ENCODE peak calls at places on chromosome 22, in eight cellular contexts. H is A549, C is upper lobe of right lung, B is transverse colon, T is HepG2, S is Calu3, Z is DND-41, E is stomach. W is an unnamed sample.

GRCh38 chr22:48517039-48518030 is 1310.3 kb downstream of the BRD1 start:
- DNase-seq in H (peak), C (no peak), B (no peak), T (peak), S (no peak), Z (no peak), E (no peak), W (no peak)

GRCh38 chr22:48315415-48316244 is 1512.0 kb downstream of the BRD1 start:
- DNase-seq in H (no peak), C (peak), B (no peak), T (no peak), S (no peak), Z (no peak), E (peak), W (no peak)

GRCh38 chr22:38205261-38206128 is 3.7 kb downstream of the MAFF start:
- DNase-seq in H (no peak), C (no peak), B (peak), T (no peak), S (no peak), Z (no peak), E (no peak), W (no peak)

GRCh38 chr22:23529166-23530103 is 50.7 kb downstream of the IGLL1 start:
- DNase-seq in H (no peak), C (peak), B (no peak), T (no peak), S (no peak), Z (no peak), E (no peak), W (no peak)

GRCh38 chr22:34931026-34931425 is 134.9 kb upstream of the ISX start:
- DNase-seq in H (no peak), C (no peak), B (no peak), T (no peak), S (no peak), Z (no peak), E (no peak), W (no peak)

GRCh38 chr22:35399114-35399677 is 744 bp upstream of the MCM5 start:
- DNase-seq in H (no peak), C (no peak), B (no peak), T (no peak), S (peak), Z (peak), E (no peak), W (no peak)

GRCh38 chr22:26245001-26245400 is 75.7 kb downstream of the SEZ6L start:
- DNase-seq in H (no peak), C (no peak), B (no peak), T (no peak), S (no peak), Z (no peak), E (no peak), W (no peak)

GRCh38 chr22:26406118-26406517 is 22.9 kb upstream of the ASPHD2 start:
- DNase-seq in H (peak), C (no peak), B (no peak), T (no peak), S (no peak), Z (no peak), E (no peak), W (no peak)

GRCh38 chr22:47162865-47163264 is 400.4 kb downstream of the TBC1D22A start:
- DNase-seq in H (no peak), C (peak), B (peak), T (no peak), S (no peak), Z (no peak), E (no peak), W (no peak)

GRCh38 chr22:47202819-47203553 is 440.5 kb downstream of the TBC1D22A start:
- DNase-seq in H (no peak), C (no peak), B (no peak), T (no peak), S (no peak), Z (no peak), E (no peak), W (no peak)

GRCh38 chr22:48256041-48256739 is 1493.7 kb downstream of the TBC1D22A start:
- DNase-seq in H (no peak), C (no peak), B (no peak), T (no peak), S (no peak), Z (no peak), E (no peak), W (no peak)

GRCh38 chr22:23824476-23825245 is 14.1 kb downstream of the DERL3 start:
- DNase-seq in H (no peak), C (no peak), B (no peak), T (no peak), S (no peak), Z (no peak), E (no peak), W (no peak)

DNA sequence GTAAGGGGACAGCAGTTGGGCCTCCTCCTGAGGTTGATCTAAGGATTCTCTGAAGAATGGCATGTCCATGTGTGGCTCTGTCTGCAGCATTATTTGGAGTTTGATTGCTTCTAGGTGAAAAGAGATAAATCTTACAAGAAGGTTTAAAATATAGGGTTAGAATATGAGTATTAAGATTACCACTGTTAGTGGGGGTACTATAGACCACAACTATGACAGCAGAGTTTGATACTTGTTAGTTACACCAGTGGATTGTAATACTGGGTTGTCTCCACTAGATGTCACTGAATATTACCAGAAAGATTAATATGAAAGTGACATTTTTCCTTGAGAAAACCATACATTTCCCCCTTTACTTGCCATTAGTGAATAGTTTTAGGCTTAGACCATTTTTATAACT is 47.9 kb downstream of the ZNF280B start:
- DNase-seq in H (peak), C (no peak), B (no peak), T (peak), S (no peak), Z (no peak), E (no peak), W (no peak)
- TF ChIP-seq CTCF in H (peak), C (peak), B (peak), T (peak), S (no peak), Z (peak), E (no peak), W (peak)

DNA sequence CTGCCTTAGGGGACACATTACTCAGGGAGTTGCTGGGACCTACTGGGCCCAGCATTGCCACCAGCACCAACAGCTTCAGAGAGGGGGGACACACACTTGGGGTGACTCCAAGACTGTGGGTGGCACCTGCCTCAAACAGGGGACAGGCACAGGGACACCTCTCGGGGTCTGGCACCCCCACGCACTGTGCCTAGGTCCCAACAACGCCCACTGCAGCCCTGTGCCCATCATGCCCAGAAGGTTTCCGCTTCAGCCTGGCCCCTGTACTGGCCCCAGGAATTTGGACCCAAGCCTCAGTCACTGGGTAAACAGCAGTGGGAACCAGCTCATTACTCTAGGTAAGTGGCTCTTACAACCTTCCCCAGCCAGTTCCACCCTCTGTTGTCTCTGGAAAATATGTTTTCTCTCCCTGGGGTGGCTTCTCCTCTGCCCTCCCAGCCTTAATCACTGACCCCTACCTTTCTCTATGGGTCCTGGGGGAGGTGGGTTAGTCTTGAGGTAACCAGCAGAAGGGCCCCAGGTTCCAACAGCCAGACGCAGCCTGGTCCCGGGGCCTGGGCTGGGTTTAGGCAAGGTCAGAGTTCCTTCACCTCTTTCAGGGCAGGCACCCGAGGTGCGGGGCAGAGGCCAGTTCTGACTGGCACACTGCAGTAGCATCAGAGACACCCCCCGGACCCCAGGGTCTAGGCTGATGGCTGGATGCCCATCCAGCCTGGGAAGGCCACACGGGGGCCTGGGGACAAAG is 123.6 kb downstream of the MED15 start:
- DNase-seq in H (no peak), C (no peak), B (no peak), T (peak), S (no peak), Z (no peak), E (no peak), W (no peak)
- TF ChIP-seq CTCF in H (no peak), C (no peak), B (no peak), T (no peak), S (no peak), Z (no peak), E (no peak), W (no peak)

GRCh38 chr22:30754971-30755759 is 60.5 kb downstream of the OSBP2 start:
- DNase-seq in H (peak), C (no peak), B (peak), T (peak), S (peak), Z (peak), E (peak), W (peak)
- TF ChIP-seq CTCF in H (peak), C (peak), B (peak), T (peak), S (peak), Z (peak), E (no peak), W (peak)

DNA sequence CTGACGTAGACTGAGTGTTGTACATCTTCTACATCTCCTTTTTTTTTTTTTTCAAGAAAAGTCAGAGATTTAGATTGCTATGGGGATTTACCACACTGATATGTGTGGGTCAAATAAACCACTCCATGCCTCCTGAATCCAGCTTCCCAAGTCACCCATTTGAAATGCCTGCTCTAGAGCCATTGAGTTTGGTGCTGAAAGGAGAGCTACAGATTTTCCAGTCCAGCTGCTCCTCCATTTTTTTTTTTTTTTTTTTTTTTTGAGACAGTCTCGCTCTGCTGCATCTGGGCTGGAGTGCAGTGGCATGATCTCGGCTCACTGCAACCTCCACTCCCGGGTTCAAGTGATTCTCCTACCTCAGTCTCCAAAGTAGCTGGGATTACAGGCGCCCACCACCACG is 115.2 kb upstream of the TIMP3 start:
- DNase-seq in H (no peak), C (no peak), B (no peak), T (no peak), S (no peak), Z (no peak), E (no peak), W (no peak)
- TF ChIP-seq CTCF in H (no peak), C (no peak), B (no peak), T (no peak), S (no peak), Z (no peak), E (no peak), W (no peak)

DNA sequence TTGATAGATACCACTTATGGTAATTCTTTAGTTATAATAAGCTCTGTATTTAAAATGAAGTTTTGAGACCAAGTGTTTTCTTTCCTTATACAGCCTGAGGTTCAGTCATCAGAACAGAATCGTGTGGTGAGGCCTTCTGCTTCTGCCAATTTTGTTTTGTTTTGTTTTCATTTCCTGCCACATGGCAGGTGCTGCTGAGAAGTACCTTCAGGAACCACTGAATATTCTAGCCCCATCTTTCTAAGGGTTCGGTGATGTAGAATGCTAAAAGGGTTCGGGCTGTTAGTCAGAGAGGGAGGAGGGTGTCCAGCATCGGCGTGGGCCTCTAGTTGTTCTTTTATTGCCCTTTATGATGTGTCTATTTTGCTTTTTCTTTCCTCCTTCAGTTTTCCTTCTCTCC is 25.8 kb downstream of the TNRC6B start:
- DNase-seq in H (no peak), C (no peak), B (no peak), T (no peak), S (no peak), Z (peak), E (no peak), W (peak)
- TF ChIP-seq CTCF in H (no peak), C (no peak), B (no peak), T (no peak), S (no peak), Z (no peak), E (no peak), W (no peak)

W was measured in GM10248.